ENCODE peak calls at places on chromosomes 4 and X, in four cellular contexts. Y is right lobe of liver, H is cardiac fibroblast, M is AG10803. E is an unnamed sample.

GRCh38 chr4:173924561-173924960 is 358.9 kb downstream of the FBXO8 start:
- DNase-seq in M (no peak), H (peak), Y (no peak), E (no peak)

GRCh38 chrX:103396186-103396585 is 19.8 kb downstream of the BEX3 start:
- DNase-seq in M (peak), Y (no peak), H (peak), E (no peak)

GRCh38 chrX:119698835-119699234 is 5.9 kb upstream of the SEPTIN6 start:
- DNase-seq in Y (no peak), H (peak), M (peak), E (no peak)

GRCh38 chr4:6292376-6293096 is 22.9 kb downstream of the WFS1 start:
- DNase-seq in M (no peak), Y (no peak), H (no peak), E (no peak)

GRCh38 chr4:5036239-5036638 is 15.0 kb upstream of the STK32B start:
- DNase-seq in Y (no peak), M (peak), H (peak), E (no peak)

GRCh38 chr4:136931771-136932170 is 600.5 kb downstream of the PCDH18 start:
- DNase-seq in M (no peak), Y (no peak), H (peak), E (no peak)

GRCh38 chrX:139203681-139204575 is 326.6 kb upstream of the F9 start:
- DNase-seq in M (peak), Y (no peak), H (no peak), E (peak)

GRCh38 chr4:147122697-147123472 is 177.2 kb upstream of the TTC29 start:
- DNase-seq in H (no peak), Y (no peak), M (peak), E (no peak)

GRCh38 chr4:150238591-150238990 is 160.3 kb downstream of the DCLK2 start:
- DNase-seq in Y (no peak), M (no peak), H (no peak), E (no peak)

GRCh38 chr4:172356002-172356401 is 542.8 kb downstream of the GALNTL6 start:
- DNase-seq in M (no peak), H (no peak), Y (no peak), E (no peak)

GRCh38 chrX:154308108-154308946 is 12.7 kb downstream of the TKTL1 start:
- DNase-seq in H (peak), Y (peak), M (peak), E (peak)

GRCh38 chr4:7987148-7987989 is 47.7 kb upstream of the AFAP1 start:
- DNase-seq in M (peak), Y (peak), H (peak), E (peak)

GRCh38 chr4:128159967-128160366 is 98.9 kb downstream of the LARP1B start:
- DNase-seq in H (peak), M (peak), Y (no peak), E (no peak)

GRCh38 chr4:137124278-137124932 is 407.9 kb downstream of the PCDH18 start:
- DNase-seq in Y (no peak), M (peak), H (peak), E (peak)

GRCh38 chr4:10534820-10535219 is 77.6 kb upstream of the ZNF518B start:
- DNase-seq in H (no peak), M (no peak), Y (no peak), E (no peak)

GRCh38 chr4:109004431-109004830 is 241.6 kb upstream of the ETNPPL start:
- DNase-seq in Y (no peak), M (no peak), H (no peak), E (no peak)

GRCh38 chr4:152468408-152468807 is 67.5 kb downstream of the FBXW7 start:
- DNase-seq in M (no peak), H (no peak), Y (no peak), E (no peak)

GRCh38 chr4:116913451-116913850 is 171.9 kb downstream of the TRAM1L1 start:
- DNase-seq in M (no peak), Y (no peak), H (no peak), E (no peak)

GRCh38 chrX:106170318-106170717 is 2.2 kb downstream of the PWWP3B start:
- DNase-seq in H (peak), Y (no peak), M (peak), E (peak)

GRCh38 chr4:118325443-118325842 is 27.4 kb downstream of the PRSS12 start:
- DNase-seq in M (peak), H (no peak), Y (no peak), E (no peak)

GRCh38 chrX:1853916-1854315 is 239.1 kb downstream of the ASMT start:
- DNase-seq in Y (no peak), M (no peak), H (no peak), E (no peak)

GRCh38 chr4:122218762-122219161 is 66.6 kb downstream of the BLTP1 start:
- DNase-seq in M (peak), H (peak), Y (no peak), E (no peak)

GRCh38 chr4:114116861-114117260 is 137.4 kb upstream of the ARSJ start:
- DNase-seq in M (no peak), Y (no peak), H (no peak), E (no peak)

GRCh38 chr4:114025176-114025777 is 45.8 kb upstream of the ARSJ start:
- DNase-seq in M (no peak), H (no peak), Y (no peak), E (no peak)

GRCh38 chr4:151739118-151739517 is 21.7 kb downstream of the GATB start:
- DNase-seq in H (no peak), M (no peak), Y (no peak), E (no peak)

GRCh38 chr4:47972721-47973120 is 43.8 kb downstream of the CNGA1 start:
- DNase-seq in H (no peak), Y (no peak), M (no peak), E (no peak)